ENCODE peak calls at places on chromosomes 16 and 17, in six cellular contexts. One of them, this sample, is unnamed.
A peak's percentile ranks its signal among the peaks of the same experiment; 100 is the strongest.

GRCh38 chr16:168424-168823 is 2.6 kb downstream of the HBM start:
- DNase-seq in SK-N-SH: peak; percentile 57
- DNase-seq in A549: no peak
- DNase-seq in HepG2: no peak
- DNase-seq in K562: no peak
- DNase-seq in GM12878: no peak
- DNase-seq in this sample: no peak

GRCh38 chr16:89277049-89277448 is 59.5 kb downstream of the ZNF778 start:
- DNase-seq in SK-N-SH: no peak
- DNase-seq in A549: no peak
- DNase-seq in HepG2: no peak
- DNase-seq in K562: no peak
- DNase-seq in GM12878: no peak
- DNase-seq in this sample: no peak

GRCh38 chr16:1177053-1177452 is 24.1 kb downstream of the CACNA1H start:
- DNase-seq in SK-N-SH: no peak
- DNase-seq in A549: no peak
- DNase-seq in HepG2: no peak
- DNase-seq in K562: no peak
- DNase-seq in GM12878: no peak
- DNase-seq in this sample: no peak

GRCh38 chr16:264440-264951 is 11.2 kb downstream of the RGS11 start:
- DNase-seq in SK-N-SH: peak; percentile 14
- DNase-seq in A549: no peak
- DNase-seq in HepG2: no peak
- DNase-seq in K562: no peak
- DNase-seq in GM12878: no peak
- DNase-seq in this sample: no peak

GRCh38 chr17:2749784-2750181 is 331 bp upstream of the CCDC92B start:
- DNase-seq in SK-N-SH: peak; percentile 92
- DNase-seq in A549: peak; percentile 73
- DNase-seq in HepG2: peak; percentile 43
- DNase-seq in K562: peak; percentile 74
- DNase-seq in GM12878: peak; percentile 4
- DNase-seq in this sample: peak; percentile 57

GRCh38 chr17:17445296-17445924 is 31.4 kb upstream of the MED9 start:
- DNase-seq in SK-N-SH: no peak
- DNase-seq in A549: peak; percentile 27
- DNase-seq in HepG2: no peak
- DNase-seq in K562: no peak
- DNase-seq in GM12878: no peak
- DNase-seq in this sample: no peak

GRCh38 chr17:45792995-45793755 is 9.1 kb downstream of the CRHR1 start:
- DNase-seq in SK-N-SH: no peak
- DNase-seq in A549: no peak
- DNase-seq in HepG2: no peak
- DNase-seq in K562: peak; percentile 27
- DNase-seq in GM12878: no peak
- DNase-seq in this sample: no peak

GRCh38 chr16:79437764-79438728 is 162.5 kb downstream of the MAF start:
- DNase-seq in SK-N-SH: peak; percentile 34
- DNase-seq in A549: no peak
- DNase-seq in HepG2: no peak
- DNase-seq in K562: no peak
- DNase-seq in GM12878: no peak
- DNase-seq in this sample: no peak

GRCh38 chr17:47704781-47705180 is 10.8 kb downstream of the TBKBP1 start:
- DNase-seq in SK-N-SH: no peak
- DNase-seq in A549: no peak
- DNase-seq in HepG2: no peak
- DNase-seq in K562: no peak
- DNase-seq in GM12878: no peak
- DNase-seq in this sample: no peak

GRCh38 chr17:10698116-10698818 is 873 bp downstream of the ADPRM start:
- DNase-seq in SK-N-SH: peak; percentile 30
- DNase-seq in A549: no peak
- DNase-seq in HepG2: peak; percentile 10
- DNase-seq in K562: peak; percentile 19
- DNase-seq in GM12878: no peak
- DNase-seq in this sample: peak; percentile 10

GRCh38 chr17:10697092-10698081 is at the start of the genes ADPRM and SCO1:
- DNase-seq in SK-N-SH: peak; percentile 95
- DNase-seq in A549: peak; percentile 95
- DNase-seq in HepG2: peak; percentile 92
- DNase-seq in K562: peak; percentile 93
- DNase-seq in GM12878: peak; percentile 73
- DNase-seq in this sample: peak; percentile 93

GRCh38 chr17:10705727-10706126 is 8.3 kb downstream of the ADPRM start:
- DNase-seq in SK-N-SH: no peak
- DNase-seq in A549: no peak
- DNase-seq in HepG2: no peak
- DNase-seq in K562: no peak
- DNase-seq in GM12878: no peak
- DNase-seq in this sample: no peak

GRCh38 chr17:10699861-10700260 is 2.5 kb downstream of the ADPRM start:
- DNase-seq in SK-N-SH: no peak
- DNase-seq in A549: no peak
- DNase-seq in HepG2: no peak
- DNase-seq in K562: no peak
- DNase-seq in GM12878: no peak
- DNase-seq in this sample: no peak

DNA sequence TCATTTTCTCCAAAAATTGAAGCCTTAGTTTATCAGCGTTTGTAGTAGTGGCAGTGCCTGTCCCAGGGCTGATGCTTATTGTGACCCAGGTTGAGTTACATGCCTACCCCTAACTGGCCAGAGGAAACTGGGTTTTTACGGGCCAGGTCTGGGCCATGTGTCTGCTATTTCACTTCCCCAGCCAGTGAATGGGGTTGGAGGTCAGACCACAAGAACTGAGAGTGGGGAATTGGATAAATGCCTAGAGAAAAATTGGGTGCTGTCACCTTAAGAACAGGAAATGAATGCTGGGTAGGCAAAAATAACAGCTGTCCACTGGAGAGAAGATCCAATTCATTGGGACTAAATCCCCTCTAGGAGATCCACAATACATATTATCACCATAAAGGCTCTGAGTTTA is 5.2 kb downstream of the ADPRM start:
- DNase-seq in SK-N-SH: no peak
- DNase-seq in A549: no peak
- DNase-seq in HepG2: no peak
- DNase-seq in K562: peak; percentile 33
- DNase-seq in GM12878: no peak
- DNase-seq in this sample: peak; percentile 52
- TF ChIP-seq SMC3 in SK-N-SH: no peak
- TF ChIP-seq SMC3 in A549: no peak
- TF ChIP-seq SMC3 in HepG2: no peak
- TF ChIP-seq SMC3 in K562: no peak
- TF ChIP-seq SMC3 in GM12878: no peak
- TF ChIP-seq SMC3 in this sample: no peak

DNA sequence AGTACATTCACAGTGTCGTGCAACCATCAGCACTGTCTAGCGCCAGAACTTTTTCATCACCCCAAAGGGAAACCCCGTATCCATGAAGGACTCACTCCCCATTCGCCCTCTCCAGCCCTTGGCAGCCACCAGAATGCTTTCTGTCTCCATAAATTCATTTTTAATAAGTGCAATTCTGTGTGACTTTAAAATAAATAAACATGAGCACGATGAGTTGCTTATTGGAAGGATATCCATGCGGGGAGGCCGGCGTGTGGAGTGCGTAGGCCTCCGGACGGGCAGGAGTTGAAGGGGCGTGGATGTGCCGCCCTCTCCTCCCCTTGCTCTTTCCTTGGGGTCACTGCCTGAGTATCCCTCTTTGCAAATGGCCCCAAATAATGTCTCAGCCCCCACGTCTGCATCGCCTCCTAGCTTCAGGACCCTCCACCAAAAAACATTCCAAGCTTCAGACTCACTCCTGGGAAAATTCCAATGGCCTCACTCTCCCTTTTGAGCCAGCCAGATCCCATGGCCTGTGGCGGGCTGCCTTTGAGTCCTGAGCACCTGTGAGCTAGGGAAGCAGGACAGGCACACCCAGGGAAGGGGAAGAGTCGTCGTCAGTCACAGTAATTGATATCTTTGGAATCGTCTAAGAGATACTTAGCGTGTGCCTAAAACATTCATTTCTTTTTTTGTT is 306.3 kb downstream of the SEC14L1 start:
- DNase-seq in SK-N-SH: no peak
- DNase-seq in A549: no peak
- DNase-seq in HepG2: no peak
- DNase-seq in K562: no peak
- DNase-seq in GM12878: no peak
- DNase-seq in this sample: peak; percentile 87
- H3K27ac ChIP-seq in SK-N-SH: no peak overlapping the region
- H3K27ac ChIP-seq in A549: no peak overlapping the region
- H3K27ac ChIP-seq in HepG2: no peak overlapping the region
- H3K27ac ChIP-seq in K562: no peak overlapping the region
- H3K27ac ChIP-seq in GM12878: peak overlapping the region; percentile 96
- H3K27ac ChIP-seq in this sample: peak overlapping the region; percentile 40

GRCh38 chr16:69916445-69916844 is 34.7 kb upstream of the CLEC18A start:
- DNase-seq in SK-N-SH: no peak
- DNase-seq in A549: no peak
- DNase-seq in HepG2: no peak
- DNase-seq in K562: no peak
- DNase-seq in GM12878: no peak
- DNase-seq in this sample: no peak
- TF ChIP-seq SMC3 in SK-N-SH: no peak
- TF ChIP-seq SMC3 in A549: no peak
- TF ChIP-seq SMC3 in HepG2: no peak
- TF ChIP-seq SMC3 in K562: no peak
- TF ChIP-seq SMC3 in GM12878: no peak
- TF ChIP-seq SMC3 in this sample: no peak

GRCh38 chr17:16287563-16288027 is 65.7 kb downstream of the CENPV start:
- DNase-seq in SK-N-SH: no peak
- DNase-seq in A549: peak; percentile 60
- DNase-seq in HepG2: peak; percentile 48
- DNase-seq in K562: peak; percentile 68
- DNase-seq in GM12878: peak; percentile 80
- DNase-seq in this sample: peak; percentile 87
- H3K27ac ChIP-seq in SK-N-SH: peak overlapping the region; percentile 80
- H3K27ac ChIP-seq in A549: peak overlapping the region; percentile 97
- H3K27ac ChIP-seq in HepG2: peak overlapping the region; percentile 95
- H3K27ac ChIP-seq in K562: peak overlapping the region; percentile 98
- H3K27ac ChIP-seq in GM12878: peak overlapping the region; percentile 92
- H3K27ac ChIP-seq in this sample: peak overlapping the region; percentile 98

DNA sequence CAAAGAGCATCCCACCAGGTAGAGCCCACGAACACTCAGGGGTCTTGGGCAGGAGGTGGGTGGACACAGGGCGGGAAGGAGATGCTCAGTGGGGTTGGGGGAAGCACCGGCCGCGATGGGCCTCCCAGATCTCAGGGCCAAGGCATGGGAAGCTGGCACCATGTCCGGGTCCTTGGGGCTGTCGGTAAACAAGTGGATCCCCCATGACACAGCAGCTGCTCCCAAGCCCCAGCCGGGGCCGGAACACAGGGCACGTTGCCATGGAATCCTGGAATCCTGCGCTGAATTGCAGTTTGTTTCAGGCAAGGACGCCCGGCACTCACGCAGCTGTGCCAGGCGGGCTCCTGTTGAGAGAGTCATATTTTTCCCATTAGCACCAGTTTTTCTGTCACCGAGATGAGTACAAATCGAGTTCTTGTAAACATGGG is 23.0 kb upstream of the CHMP6 start:
- DNase-seq in SK-N-SH: peak; percentile 86
- DNase-seq in A549: no peak
- DNase-seq in HepG2: no peak
- DNase-seq in K562: no peak
- DNase-seq in GM12878: no peak
- DNase-seq in this sample: peak; percentile 49
- TF ChIP-seq SMC3 in SK-N-SH: no peak
- TF ChIP-seq SMC3 in A549: no peak
- TF ChIP-seq SMC3 in HepG2: no peak
- TF ChIP-seq SMC3 in K562: no peak
- TF ChIP-seq SMC3 in GM12878: no peak
- TF ChIP-seq SMC3 in this sample: no peak

DNA sequence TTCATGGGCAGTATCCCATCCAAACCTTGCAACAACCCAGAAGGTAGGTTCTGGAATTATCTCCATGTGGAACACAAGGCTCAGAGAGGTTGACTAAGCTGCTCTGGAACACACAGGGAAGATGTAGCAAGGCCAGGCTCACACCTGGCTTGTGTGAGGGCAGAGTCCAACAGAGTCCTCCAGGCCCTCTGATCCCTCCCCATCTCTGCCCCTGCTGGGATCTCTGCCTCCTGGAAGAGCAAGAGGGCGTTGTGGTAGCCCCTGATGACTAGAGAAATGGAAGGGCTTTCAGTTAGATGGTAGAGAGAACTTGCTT is 7.0 kb upstream of the PPP1R1B start:
- DNase-seq in SK-N-SH: no peak
- DNase-seq in A549: no peak
- DNase-seq in HepG2: peak; percentile 44
- DNase-seq in K562: no peak
- DNase-seq in GM12878: no peak
- DNase-seq in this sample: no peak
- H3K27ac ChIP-seq in SK-N-SH: no peak overlapping the region
- H3K27ac ChIP-seq in A549: no peak overlapping the region
- H3K27ac ChIP-seq in HepG2: no peak overlapping the region
- H3K27ac ChIP-seq in K562: no peak overlapping the region
- H3K27ac ChIP-seq in GM12878: no peak overlapping the region
- H3K27ac ChIP-seq in this sample: no peak overlapping the region

GRCh38 chr17:49964539-49965521 is 4.2 kb upstream of the DLX4 start:
- DNase-seq in SK-N-SH: no peak
- DNase-seq in A549: no peak
- DNase-seq in HepG2: no peak
- DNase-seq in K562: no peak
- DNase-seq in GM12878: no peak
- DNase-seq in this sample: no peak
- TF ChIP-seq SMC3 in SK-N-SH: no peak
- TF ChIP-seq SMC3 in A549: no peak
- TF ChIP-seq SMC3 in HepG2: no peak
- TF ChIP-seq SMC3 in K562: no peak
- TF ChIP-seq SMC3 in GM12878: no peak
- TF ChIP-seq SMC3 in this sample: no peak

GRCh38 chr17:79829457-79829856 is 9.8 kb downstream of the CBX4 start:
- DNase-seq in SK-N-SH: no peak
- DNase-seq in A549: no peak
- DNase-seq in HepG2: no peak
- DNase-seq in K562: no peak
- DNase-seq in GM12878: no peak
- DNase-seq in this sample: no peak
- H3K27ac ChIP-seq in SK-N-SH: no peak overlapping the region
- H3K27ac ChIP-seq in A549: peak overlapping the region; percentile 81
- H3K27ac ChIP-seq in HepG2: no peak overlapping the region
- H3K27ac ChIP-seq in K562: peak overlapping the region; percentile 99
- H3K27ac ChIP-seq in GM12878: no peak overlapping the region
- H3K27ac ChIP-seq in this sample: no peak overlapping the region

This sample was measured in IMR-90.